ENCODE peak calls at places on chromosomes 12 and 14, in seven cellular contexts. Q is stomach, L is ovary, Y is A549, J is upper lobe of left lung, R is transverse colon, C is K562. K is an unnamed sample. For H3K9me3, the result is how much of the 10 kb centered on the place peaks cover.

GRCh38 chr12:68375701-68376469 is 43.7 kb upstream of the MDM1 start:
- DNase-seq in Q (no peak), L (no peak), Y (no peak), J (no peak), R (no peak), C (no peak), K (no peak)

GRCh38 chr12:64099430-64099829 is 122.7 kb downstream of the KICS2 start:
- DNase-seq in Q (no peak), L (no peak), Y (peak), J (no peak), R (no peak), C (no peak), K (no peak)

GRCh38 chr12:28144532-28144931 is 45.7 kb upstream of the CCDC91 start:
- DNase-seq in Q (no peak), L (no peak), Y (no peak), J (no peak), R (no peak), C (no peak), K (no peak)

GRCh38 chr12:130728158-130729058 is 12.3 kb upstream of the RIMBP2 start:
- DNase-seq in Q (no peak), L (no peak), Y (no peak), J (no peak), R (no peak), C (no peak), K (no peak)

GRCh38 chr14:35326364-35326763 is 34.2 kb downstream of the PSMA6 start:
- DNase-seq in Q (no peak), L (no peak), Y (no peak), J (no peak), R (no peak), C (no peak), K (no peak)

GRCh38 chr12:113758165-113758924 is 207.8 kb downstream of the RBM19 start:
- DNase-seq in Q (no peak), L (no peak), Y (no peak), J (no peak), R (no peak), C (peak), K (no peak)

GRCh38 chr14:86654558-86655184 is 1124.7 kb downstream of the FLRT2 start:
- DNase-seq in Q (peak), L (no peak), Y (peak), J (no peak), R (peak), C (peak), K (no peak)

GRCh38 chr12:84660139-84660538 is 252.5 kb downstream of the SLC6A15 start:
- DNase-seq in Q (no peak), L (no peak), Y (no peak), J (no peak), R (no peak), C (no peak), K (no peak)

GRCh38 chr14:104805326-104805678 is 4.4 kb downstream of the ZBTB42 start:
- DNase-seq in Q (peak), L (peak), Y (peak), J (no peak), R (no peak), C (peak), K (no peak)

GRCh38 chr14:104650057-104650980 is 39.1 kb upstream of the INF2 start:
- DNase-seq in Q (peak), L (peak), Y (peak), J (peak), R (peak), C (peak), K (no peak)

GRCh38 chr12:127284870-127285431 is 982.0 kb upstream of the TMEM132C start:
- DNase-seq in Q (no peak), L (no peak), Y (no peak), J (no peak), R (no peak), C (no peak), K (peak)

GRCh38 chr12:26831959-26832816 is 806 bp downstream of the ITPR2 start:
- DNase-seq in Q (peak), L (peak), Y (peak), J (peak), R (peak), C (peak), K (peak)

GRCh38 chr12:12735301-12735700 is 18.1 kb downstream of the CDKN1B start:
- DNase-seq in Q (no peak), L (no peak), Y (no peak), J (no peak), R (no peak), C (no peak), K (no peak)

GRCh38 chr12:34297790-34298164 is 275.5 kb downstream of the ALG10 start:
- DNase-seq in Q (no peak), L (no peak), Y (no peak), J (no peak), R (no peak), C (no peak), K (no peak)

GRCh38 chr12:79690156-79690605 is 583 bp downstream of the PAWR start:
- DNase-seq in Q (peak), L (peak), Y (peak), J (no peak), R (no peak), C (no peak), K (no peak)

GRCh38 chr12:65362231-65362630 is 83.7 kb downstream of the MSRB3 start:
- DNase-seq in Q (no peak), L (no peak), Y (no peak), J (no peak), R (no peak), C (no peak), K (no peak)

GRCh38 chr12:101759396-101760047 is 20.3 kb upstream of the SYCP3 start:
- DNase-seq in Q (no peak), L (no peak), Y (peak), J (no peak), R (no peak), C (peak), K (no peak)

GRCh38 chr14:54944737-54945391 is 42.2 kb upstream of the GCH1 start:
- DNase-seq in Q (no peak), L (no peak), Y (no peak), J (no peak), R (no peak), C (no peak), K (no peak)

GRCh38 chr14:41285193-41285748 is 321.4 kb upstream of the LRFN5 start:
- DNase-seq in Q (peak), L (no peak), Y (peak), J (no peak), R (no peak), C (peak), K (no peak)

DNA sequence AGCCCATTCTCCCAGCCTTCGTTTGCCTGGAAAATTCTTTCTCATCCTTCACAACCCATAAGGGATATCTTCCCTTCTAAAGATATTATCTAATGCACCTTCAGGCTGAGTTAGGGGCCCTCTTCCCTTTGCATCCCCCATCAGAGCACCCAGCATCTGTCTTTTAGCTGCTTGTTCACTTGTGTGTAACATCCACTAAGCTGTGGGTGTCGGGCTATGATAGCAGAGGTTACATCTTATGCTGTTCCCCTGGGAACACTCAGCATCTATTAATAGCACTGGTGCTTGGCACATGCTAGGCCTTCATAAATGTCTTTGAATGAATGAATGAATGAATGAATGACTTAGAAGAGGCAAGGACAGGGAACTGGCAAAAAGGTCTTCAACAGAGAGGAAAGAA is 131.8 kb downstream of the NUAK1 start:
- DNase-seq in Q (no peak), L (no peak), Y (no peak), J (no peak), R (no peak), C (no peak), K (no peak)
- TF ChIP-seq CTCF in Q (no peak), L (no peak), Y (no peak), J (no peak), R (no peak), C (no peak), K (no peak)

GRCh38 chr12:38116968-38117367 is 199.6 kb upstream of the ALG10B start:
- DNase-seq in Q (no peak), L (no peak), Y (no peak), J (no peak), R (no peak), C (no peak), K (no peak)

GRCh38 chr12:38120438-38120837 is 196.1 kb upstream of the ALG10B start:
- DNase-seq in Q (no peak), L (no peak), Y (no peak), J (no peak), R (no peak), C (no peak), K (no peak)

GRCh38 chr12:38113991-38114390 is 202.6 kb upstream of the ALG10B start:
- DNase-seq in Q (no peak), L (no peak), Y (no peak), J (no peak), R (no peak), C (no peak), K (no peak)

GRCh38 chr12:38123566-38124246 is 192.9 kb upstream of the ALG10B start:
- DNase-seq in Q (no peak), L (no peak), Y (no peak), J (no peak), R (no peak), C (no peak), K (no peak)

GRCh38 chr12:38118632-38119031 is 197.9 kb upstream of the ALG10B start:
- DNase-seq in Q (no peak), L (no peak), Y (no peak), J (no peak), R (no peak), C (no peak), K (no peak)
- H3K9me3 ChIP-seq in Q (under half), L (under half), Y (under half), J (under half), R (under half), C (under half), K (under half)

DNA sequence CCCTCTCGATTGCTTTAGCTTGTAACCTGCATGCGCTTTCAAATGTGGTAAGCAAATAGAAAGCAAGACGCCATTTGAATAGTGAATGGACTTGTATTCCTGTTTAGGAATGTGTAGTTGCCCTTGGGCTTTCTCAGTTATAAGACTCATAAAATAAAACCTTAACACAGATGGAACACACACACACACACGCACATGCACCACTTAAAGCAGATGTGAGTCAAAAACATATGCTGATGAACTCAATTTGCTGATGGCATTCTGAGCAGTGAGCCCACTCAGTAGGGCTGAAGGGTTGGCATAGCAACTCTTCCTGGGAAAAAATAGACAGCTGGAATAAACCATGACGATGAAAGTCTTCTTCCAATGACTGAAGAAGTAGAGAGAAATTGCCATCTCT is 360.5 kb downstream of the APAF1 start:
- DNase-seq in Q (no peak), L (no peak), Y (no peak), J (no peak), R (no peak), C (no peak), K (no peak)
- TF ChIP-seq EP300 in Q (no peak), L (no peak), Y (no peak), J (no peak), R (no peak), C (no peak), K (no peak)

DNA sequence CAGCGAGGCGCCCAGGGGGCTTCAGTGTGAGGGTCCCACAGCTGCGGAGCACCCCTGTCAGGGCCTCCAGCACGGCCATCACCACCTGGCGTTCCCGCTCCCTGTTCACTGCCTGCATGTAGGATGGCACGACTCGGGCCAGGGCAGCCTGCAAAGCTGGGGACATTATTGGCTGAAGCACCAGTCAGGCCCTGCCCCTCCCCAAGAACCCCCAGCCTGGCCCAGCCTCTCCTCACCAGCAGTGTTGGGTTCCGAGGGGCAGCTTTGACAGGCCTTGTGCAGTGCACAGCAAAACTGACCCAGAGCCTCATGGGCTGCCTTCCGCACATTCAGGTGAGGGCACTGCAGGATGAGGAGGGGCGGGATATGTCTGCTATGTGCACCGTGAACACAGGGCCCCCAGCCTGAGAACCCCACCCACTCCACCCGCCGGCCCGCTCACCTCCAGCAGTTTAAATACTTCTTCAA is 5.6 kb downstream of the IPO4 start:
- DNase-seq in Q (no peak), L (no peak), Y (no peak), J (peak), R (no peak), C (no peak), K (no peak)
- TF ChIP-seq CTCF in Q (no peak), L (no peak), Y (no peak), J (no peak), R (no peak), C (no peak), K (no peak)

GRCh38 chr12:107826276-107826675 is 51.8 kb downstream of the ASCL4 start:
- DNase-seq in Q (no peak), L (no peak), Y (no peak), J (no peak), R (no peak), C (no peak), K (no peak)
- H3K9me3 ChIP-seq in Q (under half), L (under half), Y (under half), J (under half), R (under half), C (under half), K (under half)

GRCh38 chr12:124745891-124746570 is 117.6 kb downstream of the SCARB1 start:
- DNase-seq in Q (peak), L (peak), Y (peak), J (peak), R (peak), C (peak), K (peak)
- TF ChIP-seq EP300 in Q (peak), L (peak), Y (peak), J (peak), R (peak), C (no peak), K (no peak)

GRCh38 chr12:6469609-6470374 is 685 bp downstream of the VAMP1 start:
- DNase-seq in Q (no peak), L (no peak), Y (no peak), J (no peak), R (no peak), C (no peak), K (no peak)
- TF ChIP-seq CTCF in Q (no peak), L (no peak), Y (no peak), J (no peak), R (no peak), C (no peak), K (no peak)

GRCh38 chr12:56863789-56864188 is 70.4 kb downstream of the SDR9C7 start:
- DNase-seq in Q (no peak), L (no peak), Y (peak), J (no peak), R (no peak), C (no peak), K (no peak)
- H3K9me3 ChIP-seq in Q (under half), L (under half), Y (half or more), J (under half), R (under half), C (under half), K (under half)